ENCODE peak calls at places on chromosome 13, in seven cellular contexts. S is A172; T is NCI-H774; E is C1 segment of cervical spinal cord; Y is WTC11; M is activated naive CD8-positive, alpha-beta T cell treated with anti-CD3 and anti-CD28 coated beads for 36 hours; Z is NCI-H1092. V is an unnamed sample.

GRCh38 chr13:94251801-94252200 is 227.7 kb downstream of the DCT start:
- DNase-seq in E (no peak), M (no peak), Z (no peak), S (no peak), Y (no peak), T (no peak), V (no peak)

GRCh38 chr13:41645313-41645712 is 188.0 kb downstream of the RGCC start:
- DNase-seq in Y (no peak), Z (no peak), S (peak), M (no peak), E (no peak), T (no peak), V (no peak)

GRCh38 chr13:95492044-95492801 is 60.3 kb upstream of the CLDN10 start:
- DNase-seq in T (no peak), M (no peak), E (no peak), Z (peak), S (no peak), Y (peak), V (no peak)

GRCh38 chr13:47708386-47708785 is 292.7 kb downstream of the SUCLA2 start:
- DNase-seq in E (no peak), M (no peak), T (no peak), Y (no peak), Z (no peak), S (peak), V (peak)

GRCh38 chr13:50693755-50694154 is 149.7 kb downstream of the DLEU7 start:
- DNase-seq in E (no peak), M (no peak), T (no peak), Z (no peak), S (peak), Y (peak), V (peak)

GRCh38 chr13:91017031-91017668 is 330.3 kb upstream of the MIR17HG start:
- DNase-seq in Z (peak), M (peak), T (peak), S (peak), E (no peak), Y (peak), V (peak)

GRCh38 chr13:91056746-91057145 is 290.7 kb upstream of the MIR17HG start:
- DNase-seq in M (no peak), S (no peak), Y (no peak), T (no peak), Z (no peak), E (no peak), V (no peak)

GRCh38 chr13:41222259-41222852 is 28.0 kb upstream of the KBTBD7 start:
- DNase-seq in T (peak), Y (peak), M (peak), S (peak), E (peak), Z (peak), V (peak)

GRCh38 chr13:25286969-25287961 is at the start of gene MTMR6:
- DNase-seq in Z (peak), M (peak), E (peak), T (peak), S (peak), Y (peak), V (peak)

GRCh38 chr13:111337741-111338140 is 17.3 kb downstream of the TEX29 start:
- DNase-seq in S (no peak), T (no peak), Z (no peak), Y (no peak), E (no peak), M (no peak), V (no peak)

GRCh38 chr13:20395061-20395916 is 130.4 kb downstream of the CRYL1 start:
- DNase-seq in T (no peak), E (no peak), S (no peak), Y (no peak), M (no peak), Z (no peak), V (peak)

GRCh38 chr13:41916173-41916954 is 44.5 kb downstream of the VWA8 start:
- DNase-seq in Z (no peak), T (no peak), S (peak), E (peak), M (no peak), Y (no peak), V (no peak)

GRCh38 chr13:30690282-30691188 is 44.8 kb upstream of the ALOX5AP start:
- DNase-seq in T (no peak), Z (no peak), M (peak), E (no peak), S (peak), Y (no peak), V (peak)

GRCh38 chr13:73956101-73956500 is 178.1 kb downstream of the KLF12 start:
- DNase-seq in M (no peak), Y (no peak), T (no peak), S (no peak), E (no peak), Z (no peak), V (no peak)

GRCh38 chr13:108003626-108004025 is 211.7 kb downstream of the LIG4 start:
- DNase-seq in M (no peak), S (no peak), E (no peak), Y (no peak), Z (no peak), T (peak), V (peak)

GRCh38 chr13:19059016-19059780 is 122.4 kb downstream of the TUBA3C start:
- DNase-seq in Y (no peak), S (no peak), Z (no peak), E (no peak), M (no peak), T (no peak), V (no peak)

GRCh38 chr13:44159633-44160279 is 213.9 kb upstream of the SERP2 start:
- DNase-seq in S (peak), Z (no peak), E (no peak), M (no peak), Y (no peak), T (no peak), V (no peak)

GRCh38 chr13:41296879-41297646 is 14.0 kb upstream of the NAA16 start:
- DNase-seq in Z (no peak), T (no peak), Y (no peak), E (no peak), M (no peak), S (no peak), V (no peak)

GRCh38 chr13:84668637-84669036 is 786.4 kb upstream of the SLITRK1 start:
- DNase-seq in S (no peak), T (no peak), E (no peak), M (no peak), Y (no peak), Z (no peak), V (no peak)